ENCODE peak calls at places on chromosome 1, in ten cellular contexts. N is astrocyte of the spinal cord, M is T follicular helper cell, U is nucleus accumbens, R is iris pigment epithelial cell, W is NCI-H2081, O is A172, K is hypothalamus, I is NAMALWA, D is HTR-8/SVneo. B is an unnamed sample.

GRCh38 chr1:3226191-3226590 is 157.2 kb downstream of the PRDM16 start:
- DNase-seq in N (no peak), U (no peak), O (no peak), D (no peak), M (no peak), R (no peak), W (no peak), K (no peak), I (no peak), B (no peak)

GRCh38 chr1:41902125-41902524 is 16.6 kb downstream of the HIVEP3 start:
- DNase-seq in W (no peak), U (no peak), O (peak), M (no peak), R (peak), D (peak), K (no peak), I (no peak), N (peak), B (no peak)

GRCh38 chr1:75265792-75266191 is 131.6 kb downstream of the LHX8 start:
- DNase-seq in K (no peak), O (peak), N (peak), D (no peak), I (peak), R (peak), U (no peak), W (peak), M (no peak), B (peak)

GRCh38 chr1:39799770-39800470 is 11.3 kb upstream of the BMP8B start:
- DNase-seq in K (peak), U (peak), O (peak), D (peak), M (peak), I (peak), N (peak), W (peak), R (peak), B (peak)

GRCh38 chr1:53833393-53833792 is 4.7 kb downstream of the NDC1 start:
- DNase-seq in K (no peak), R (no peak), W (no peak), I (no peak), D (no peak), O (no peak), U (no peak), N (no peak), M (no peak), B (no peak)

GRCh38 chr1:34612091-34612631 is 142.7 kb upstream of the GJB5 start:
- DNase-seq in N (no peak), D (no peak), K (no peak), W (no peak), R (no peak), U (no peak), M (no peak), O (no peak), I (no peak), B (no peak)

GRCh38 chr1:9061949-9062555 is 7.4 kb downstream of the SLC2A5 start:
- DNase-seq in R (no peak), M (no peak), D (no peak), I (no peak), N (peak), W (no peak), K (no peak), O (no peak), U (no peak), B (no peak)

GRCh38 chr1:18635833-18636671 is 5.4 kb downstream of the PAX7 start:
- DNase-seq in D (no peak), R (no peak), W (no peak), I (no peak), N (no peak), O (no peak), M (no peak), K (no peak), U (no peak), B (no peak)

B was measured in head of caudate nucleus.